ENCODE peak calls at places on chromosomes 16 and 17, in six cellular contexts. I, Z, D, L, S and P are unnamed samples.

GRCh38 chr16:19874816-19875546 is 9.7 kb downstream of the GPRC5B start:
- DNase-seq in I (no peak), Z (peak), D (no peak), L (no peak), S (no peak), P (no peak)

GRCh38 chr16:7209598-7209997 is 123.0 kb upstream of the RBFOX1 start:
- DNase-seq in I (no peak), Z (no peak), D (no peak), L (no peak), S (no peak), P (no peak)

GRCh38 chr17:42969006-42969581 is 4.8 kb upstream of the AARSD1 start:
- DNase-seq in I (no peak), Z (no peak), D (no peak), L (no peak), S (peak), P (no peak)

GRCh38 chr17:18267366-18267765 is 6.9 kb downstream of the MIEF2 start:
- DNase-seq in I (no peak), Z (no peak), D (peak), L (no peak), S (no peak), P (no peak)

GRCh38 chr17:40091691-40092397 is 8.5 kb downstream of the NR1D1 start:
- DNase-seq in I (no peak), Z (no peak), D (peak), L (no peak), S (no peak), P (no peak)

GRCh38 chr17:1606352-1606985 is 22.2 kb downstream of the SLC43A2 start:
- DNase-seq in I (no peak), Z (no peak), D (no peak), L (no peak), S (no peak), P (no peak)

GRCh38 chr17:80703109-80703508 is 158.5 kb downstream of the RPTOR start:
- DNase-seq in I (no peak), Z (no peak), D (no peak), L (no peak), S (no peak), P (no peak)

GRCh38 chr16:67111951-67112444 is 2.3 kb downstream of the PHAF1 start:
- DNase-seq in I (no peak), Z (no peak), D (no peak), L (no peak), S (no peak), P (no peak)

GRCh38 chr17:17944743-17945142 is 27.5 kb downstream of the TOM1L2 start:
- DNase-seq in I (no peak), Z (no peak), D (no peak), L (no peak), S (no peak), P (no peak)

GRCh38 chr17:36816214-36816613 is 121.1 kb upstream of the LHX1 start:
- DNase-seq in I (no peak), Z (no peak), D (no peak), L (no peak), S (no peak), P (no peak)

DNA sequence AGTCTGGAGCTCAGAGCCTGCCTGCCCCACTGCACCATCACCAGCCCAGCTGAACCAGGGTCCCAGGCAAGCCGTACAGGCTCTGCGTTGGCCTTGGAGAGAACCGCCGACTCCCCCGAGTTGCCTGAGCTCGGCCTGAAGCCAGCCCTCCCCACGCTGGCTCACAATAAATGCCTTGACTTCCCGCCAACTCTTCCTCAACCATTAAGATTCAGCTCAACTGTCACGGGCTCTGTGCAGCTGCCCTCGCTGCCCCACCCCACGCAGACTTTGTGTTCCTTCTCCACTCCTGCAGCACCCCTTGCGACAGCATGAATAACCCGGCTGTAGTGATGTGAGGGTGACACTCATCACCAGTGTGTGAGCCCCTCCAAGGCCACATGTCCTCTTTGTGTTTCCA is 4.8 kb upstream of the QPRT start:
- DNase-seq in I (no peak), Z (peak), D (no peak), L (peak), S (peak), P (no peak)
- H3K27ac ChIP-seq in I (no peak), Z (no peak), D (no peak), L (no peak), S (no peak), P (no peak)

DNA sequence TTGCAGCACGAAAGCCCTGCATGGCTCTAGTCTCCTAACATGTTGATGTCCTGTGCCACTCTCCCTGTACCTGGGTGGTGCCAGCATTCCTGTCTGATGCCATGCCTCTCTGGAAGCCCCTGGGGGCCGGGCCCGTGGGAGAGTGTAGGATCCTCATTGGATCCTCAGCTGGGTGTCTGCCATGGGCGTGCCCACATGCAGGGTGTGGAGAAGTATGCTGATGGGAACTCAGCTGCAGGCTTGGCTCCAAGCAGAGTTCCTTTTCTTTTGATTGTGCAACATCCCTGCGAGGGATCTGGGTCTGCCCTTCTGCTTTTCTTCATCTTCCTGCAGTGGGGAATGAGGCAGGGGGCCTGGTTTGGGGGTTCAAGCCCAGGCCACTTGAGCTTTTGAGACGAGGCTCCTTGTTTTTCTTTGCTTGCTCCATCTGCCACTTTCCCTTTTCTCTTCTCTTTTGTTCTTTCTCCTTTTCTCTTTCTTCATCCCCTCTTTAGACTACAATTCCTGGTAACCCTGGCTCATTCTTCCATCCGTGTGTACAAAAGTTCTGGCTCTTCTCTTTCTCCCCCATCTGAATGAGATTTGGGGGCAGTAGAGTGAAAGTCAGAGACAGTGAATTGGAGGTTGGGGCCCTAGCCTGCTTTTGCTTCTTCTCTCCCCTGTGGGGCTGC is 32.9 kb downstream of the KSR1 start:
- DNase-seq in I (peak), Z (peak), D (no peak), L (peak), S (peak), P (no peak)
- H3K27ac ChIP-seq in I (peak), Z (peak), D (no peak), L (peak), S (no peak), P (no peak)

GRCh38 chr16:9860876-9861275 is 321.4 kb downstream of the GRIN2A start:
- DNase-seq in I (no peak), Z (no peak), D (no peak), L (no peak), S (no peak), P (no peak)
- H3K27ac ChIP-seq in I (no peak), Z (no peak), D (no peak), L (no peak), S (no peak), P (no peak)

GRCh38 chr16:85239871-85240270 is 127.6 kb upstream of the CIBAR2 start:
- DNase-seq in I (no peak), Z (no peak), D (no peak), L (no peak), S (no peak), P (no peak)

GRCh38 chr16:85239239-85239638 is 127.0 kb upstream of the CIBAR2 start:
- DNase-seq in I (no peak), Z (no peak), D (no peak), L (no peak), S (no peak), P (no peak)

GRCh38 chr16:85235988-85236831 is 123.9 kb upstream of the CIBAR2 start:
- DNase-seq in I (no peak), Z (no peak), D (no peak), L (no peak), S (no peak), P (no peak)

GRCh38 chr16:85238233-85238647 is 126.0 kb upstream of the CIBAR2 start:
- DNase-seq in I (no peak), Z (no peak), D (peak), L (peak), S (peak), P (no peak)

DNA sequence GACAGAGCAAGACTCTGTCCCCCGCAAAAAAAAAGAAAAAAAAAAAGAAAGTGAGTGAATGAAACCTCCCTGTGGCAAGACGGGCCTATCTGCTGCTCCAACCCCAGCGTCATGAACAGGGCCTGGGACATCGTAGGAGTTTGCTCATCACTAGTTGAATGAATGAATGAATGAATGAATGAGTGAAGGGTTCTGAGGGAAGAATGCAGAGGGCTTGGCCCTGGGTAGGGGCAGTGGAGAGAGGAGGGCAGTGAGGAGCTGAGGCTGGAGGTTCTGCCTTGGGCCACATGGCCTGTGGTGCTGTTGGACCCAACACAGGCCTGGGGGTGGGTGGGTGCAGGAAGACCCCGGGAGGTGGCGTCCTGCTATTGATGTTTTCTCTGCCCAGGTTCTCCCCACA is 125.5 kb upstream of the CIBAR2 start:
- DNase-seq in I (no peak), Z (no peak), D (no peak), L (no peak), S (no peak), P (no peak)
- H3K27ac ChIP-seq in I (no peak), Z (no peak), D (no peak), L (no peak), S (peak), P (no peak)

GRCh38 chr17:66495035-66495434 is 192.6 kb downstream of the PRKCA start:
- DNase-seq in I (no peak), Z (no peak), D (no peak), L (no peak), S (no peak), P (no peak)
- H3K27ac ChIP-seq in I (no peak), Z (no peak), D (no peak), L (no peak), S (no peak), P (no peak)

DNA sequence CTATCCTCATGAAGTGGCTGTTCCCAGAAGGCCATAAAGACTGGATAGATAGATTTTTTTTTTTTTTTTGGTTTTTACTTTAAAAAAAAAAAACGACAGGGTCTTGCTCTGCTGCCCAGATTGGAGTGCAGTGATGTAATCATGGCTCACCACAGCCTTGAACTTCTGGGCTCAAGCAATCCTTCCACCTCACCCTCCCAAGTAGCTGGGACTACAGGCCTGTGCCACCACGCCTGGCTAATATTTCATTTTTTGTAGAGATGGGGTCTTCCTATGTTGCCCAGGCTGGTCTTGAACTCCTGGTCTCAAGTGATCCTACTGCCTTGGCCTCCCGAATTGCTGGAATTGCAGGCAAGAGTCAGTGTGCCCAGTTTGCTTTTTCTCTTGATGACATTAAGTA is 102.2 kb downstream of the XYLT1 start:
- DNase-seq in I (no peak), Z (no peak), D (no peak), L (no peak), S (no peak), P (no peak)
- H3K27ac ChIP-seq in I (no peak), Z (no peak), D (no peak), L (no peak), S (no peak), P (no peak)

GRCh38 chr16:14109077-14109775 is 38.1 kb downstream of the MRTFB start:
- DNase-seq in I (no peak), Z (no peak), D (no peak), L (no peak), S (no peak), P (no peak)
- H3K27ac ChIP-seq in I (no peak), Z (no peak), D (no peak), L (peak), S (no peak), P (no peak)

GRCh38 chr17:28030386-28030785 is 12.1 kb upstream of the NLK start:
- DNase-seq in I (no peak), Z (peak), D (no peak), L (no peak), S (no peak), P (no peak)
- H3K27ac ChIP-seq in I (no peak), Z (no peak), D (no peak), L (no peak), S (no peak), P (no peak)

GRCh38 chr17:27457731-27458523 is 1.7 kb downstream of the KSR1 start:
- DNase-seq in I (no peak), Z (no peak), D (no peak), L (no peak), S (peak), P (no peak)

GRCh38 chr17:27457405-27457730 is 1.1 kb downstream of the KSR1 start:
- DNase-seq in I (no peak), Z (no peak), D (no peak), L (no peak), S (no peak), P (no peak)

GRCh38 chr17:27456681-27457404 is 595 bp downstream of the KSR1 start:
- DNase-seq in I (no peak), Z (no peak), D (no peak), L (peak), S (no peak), P (no peak)

GRCh38 chr17:27459433-27459832 is 3.2 kb downstream of the KSR1 start:
- DNase-seq in I (no peak), Z (no peak), D (no peak), L (no peak), S (no peak), P (no peak)

GRCh38 chr17:27458524-27458908 is 2.3 kb downstream of the KSR1 start:
- DNase-seq in I (no peak), Z (no peak), D (peak), L (no peak), S (peak), P (no peak)
- H3K27ac ChIP-seq in I (no peak), Z (no peak), D (no peak), L (no peak), S (peak), P (no peak)